ENCODE peak calls at places on chromosomes 5 and 9, in six cellular contexts. K, R, C, Y, N and J are unnamed samples.

GRCh38 chr9:15724006-15724405 is 171.2 kb downstream of the CCDC171 start:
- DNase-seq in N (no peak), R (no peak), C (no peak), K (no peak), Y (peak), J (no peak)

GRCh38 chr5:90802695-90803317 is 244.2 kb downstream of the ADGRV1 start:
- DNase-seq in Y (peak), K (peak), R (no peak), N (peak), C (peak), J (peak)

GRCh38 chr5:139038618-139039305 is 159.4 kb downstream of the SIL1 start:
- DNase-seq in N (no peak), Y (no peak), R (no peak), K (no peak), C (peak), J (no peak)

GRCh38 chr9:128685636-128686489 is 3.2 kb upstream of the SET start:
- DNase-seq in C (peak), N (no peak), R (no peak), Y (no peak), K (no peak), J (no peak)

GRCh38 chr9:22416692-22417060 is 29.9 kb upstream of the DMRTA1 start:
- DNase-seq in K (no peak), N (no peak), C (no peak), R (no peak), Y (peak), J (peak)

GRCh38 chr5:92401492-92401891 is 1018.4 kb upstream of the ARRDC3 start:
- DNase-seq in K (no peak), N (peak), C (peak), R (no peak), Y (peak), J (peak)

GRCh38 chr5:172288465-172288864 is 4.9 kb upstream of the UBTD2 start:
- DNase-seq in Y (no peak), R (no peak), K (no peak), N (no peak), C (no peak), J (no peak)

GRCh38 chr9:120692901-120693573 is 21.2 kb downstream of the MEGF9 start:
- DNase-seq in C (no peak), K (no peak), R (no peak), Y (peak), N (no peak), J (no peak)

GRCh38 chr5:145687943-145688342 is 147.2 kb downstream of the PRELID2 start:
- DNase-seq in R (no peak), N (no peak), K (no peak), Y (no peak), C (no peak), J (no peak)

GRCh38 chr5:135193213-135194125 is 159.4 kb upstream of the PITX1 start:
- DNase-seq in K (no peak), C (no peak), Y (peak), N (no peak), R (no peak), J (peak)

GRCh38 chr5:91145233-91145620 is 237.9 kb downstream of the ARRDC3 start:
- DNase-seq in N (no peak), Y (no peak), C (no peak), R (no peak), K (no peak), J (no peak)

GRCh38 chr5:136655429-136655828 is 290.1 kb upstream of the TRPC7 start:
- DNase-seq in K (no peak), N (no peak), C (no peak), Y (no peak), R (no peak), J (peak)

GRCh38 chr9:81499021-81499454 is 190.3 kb downstream of the TLE1 start:
- DNase-seq in C (no peak), N (no peak), Y (peak), K (no peak), R (no peak), J (no peak)

GRCh38 chr9:535356-535755 is 306.1 kb upstream of the DMRT1 start:
- DNase-seq in N (no peak), K (no peak), C (no peak), R (no peak), Y (no peak), J (no peak)

GRCh38 chr5:55063899-55064298 is 38.5 kb upstream of the GZMA start:
- DNase-seq in Y (peak), N (no peak), R (no peak), K (no peak), C (no peak), J (no peak)

GRCh38 chr9:124765439-124765835 is 5.7 kb downstream of the NR6A1 start:
- DNase-seq in R (no peak), Y (no peak), K (no peak), N (no peak), C (no peak), J (no peak)

GRCh38 chr5:76488969-76489368 is 85.9 kb downstream of the IQGAP2 start:
- DNase-seq in Y (no peak), N (no peak), K (no peak), R (no peak), C (no peak), J (no peak)

GRCh38 chr5:120817044-120817985 is 353.2 kb downstream of the PRR16 start:
- DNase-seq in R (no peak), K (peak), Y (peak), N (no peak), C (peak), J (peak)

GRCh38 chr9:77556396-77556795 is 91.7 kb downstream of the GNA14 start:
- DNase-seq in C (no peak), N (no peak), K (no peak), R (no peak), Y (no peak), J (no peak)

GRCh38 chr5:176424181-176424580 is 7.8 kb upstream of the CLTB start:
- DNase-seq in R (no peak), K (no peak), Y (no peak), N (no peak), C (no peak), J (no peak)

GRCh38 chr5:61332369-61332745 is 299 bp downstream of the ZSWIM6 start:
- DNase-seq in N (no peak), C (no peak), Y (no peak), K (peak), R (no peak), J (no peak)

GRCh38 chr5:50963647-50964584 is 297.5 kb downstream of the PARP8 start:
- DNase-seq in C (peak), N (no peak), K (peak), R (no peak), Y (no peak), J (no peak)

GRCh38 chr5:32928761-32929160 is 217.6 kb downstream of the NPR3 start:
- DNase-seq in Y (no peak), N (no peak), C (no peak), K (no peak), R (no peak), J (peak)

GRCh38 chr5:99169309-99169708 is 240.5 kb upstream of the CHD1 start:
- DNase-seq in K (peak), Y (peak), N (no peak), R (no peak), C (no peak), J (peak)

GRCh38 chr9:91419222-91420191 is 4.1 kb downstream of the NFIL3 start:
- DNase-seq in Y (peak), N (no peak), K (peak), R (no peak), C (no peak), J (peak)